ENCODE peak calls at places on chromosomes 4 and X, in six cellular contexts. W is CD4-positive, alpha-beta T cell; E is nephron progenitor cell; Q is AG09319; F is astrocyte of the spinal cord; T is gastrocnemius medialis. G is an unnamed sample.

GRCh38 chrX:41889317-41890025 is 33.9 kb downstream of the CASK start:
- DNase-seq in T (no peak), Q (no peak), W (no peak), F (peak; percentile 24), E (no peak), G (no peak)

GRCh38 chr4:164701665-164702064 is 52.3 kb upstream of the SMIM31 start:
- DNase-seq in T (no peak), Q (no peak), E (no peak), F (no peak), W (no peak), G (no peak)

GRCh38 chr4:16222957-16223527 is 3.2 kb downstream of the TAPT1 start:
- DNase-seq in T (no peak), E (no peak), Q (no peak), W (no peak), F (no peak), G (no peak)

GRCh38 chrX:68693481-68694410 is 46.3 kb downstream of the STARD8 start:
- DNase-seq in T (peak; percentile 61), E (peak; percentile 90), F (peak; percentile 54), Q (peak; percentile 22), W (no peak), G (no peak)

GRCh38 chr4:121077496-121077895 is 5.2 kb upstream of the NDNF start:
- DNase-seq in T (no peak), Q (no peak), F (no peak), E (no peak), W (no peak), G (no peak)

GRCh38 chr4:48033825-48034413 is 17.3 kb downstream of the NIPAL1 start:
- DNase-seq in E (no peak), W (peak; percentile 53), F (no peak), Q (no peak), T (no peak), G (no peak)

GRCh38 chr4:153757407-153757806 is 2.4 kb downstream of the RNF175 start:
- DNase-seq in W (no peak), T (no peak), E (no peak), F (no peak), Q (no peak), G (no peak)

GRCh38 chrX:32749075-32749474 is 462.3 kb downstream of the DMD start:
- DNase-seq in Q (no peak), T (no peak), W (no peak), F (no peak), E (no peak), G (no peak)

GRCh38 chr4:92305148-92305877 is 1.5 kb downstream of the GRID2 start:
- DNase-seq in T (no peak), E (peak; percentile 85), Q (no peak), F (peak; percentile 73), W (no peak), G (peak; percentile 81)

GRCh38 chr4:10082459-10083272 is 33.9 kb downstream of the WDR1 start:
- DNase-seq in T (no peak), F (no peak), E (no peak), Q (no peak), W (peak; percentile 28), G (no peak)

GRCh38 chr4:6192245-6192644 is 8.1 kb downstream of the JAKMIP1 start:
- DNase-seq in Q (no peak), T (no peak), F (no peak), E (no peak), W (no peak), G (no peak)

GRCh38 chrX:31670245-31670644 is 598.4 kb upstream of the FTHL17 start:
- DNase-seq in Q (no peak), T (no peak), W (no peak), E (no peak), F (no peak), G (no peak)

GRCh38 chr4:589219-589963 is 13.3 kb upstream of the TMEM271 start:
- DNase-seq in E (no peak), T (no peak), W (no peak), F (no peak), Q (no peak), G (no peak)

GRCh38 chrX:35664838-35665237 is 133.3 kb upstream of the MAGEB16 start:
- DNase-seq in T (no peak), Q (no peak), E (no peak), F (no peak), W (no peak), G (no peak)

GRCh38 chrX:19457662-19458061 is 57.6 kb downstream of the MAP3K15 start:
- DNase-seq in E (no peak), T (no peak), W (no peak), Q (no peak), F (no peak), G (no peak)

GRCh38 chr4:60241886-60242285 is 958.2 kb upstream of the ADGRL3 start:
- DNase-seq in T (no peak), Q (no peak), W (no peak), F (peak; percentile 3), E (peak; percentile 47), G (no peak)

GRCh38 chr4:83440899-83441298 is 14.7 kb downstream of the HELQ start:
- DNase-seq in Q (no peak), T (no peak), E (no peak), F (no peak), W (no peak), G (no peak)

GRCh38 chr4:174086829-174087799 is 196.4 kb downstream of the FBXO8 start:
- DNase-seq in E (peak; percentile 11), Q (no peak), W (no peak), T (no peak), F (no peak), G (no peak)

GRCh38 chr4:93084599-93085305 is 743.8 kb upstream of the ATOH1 start:
- DNase-seq in F (no peak), E (no peak), Q (no peak), W (no peak), T (no peak), G (no peak)

GRCh38 chr4:88919056-88919455 is 137.9 kb downstream of the FAM13A start:
- DNase-seq in E (no peak), T (no peak), W (no peak), Q (no peak), F (no peak), G (no peak)

GRCh38 chrX:55486736-55487135 is 2.9 kb downstream of the USP51 start:
- DNase-seq in E (no peak), W (no peak), F (no peak), Q (no peak), T (no peak), G (no peak)

GRCh38 chr4:119627267-119628190 is 1.1 kb downstream of the PDE5A start:
- DNase-seq in E (peak; percentile 75), T (peak; percentile 54), Q (peak; percentile 70), W (peak; percentile 62), F (peak; percentile 77), G (peak; percentile 82)
- TF ChIP-seq CTCF in E (no peak), T (no peak), Q (no peak), W (peak; percentile 45), F (peak; percentile 28), G (peak; percentile 74)

GRCh38 chrX:23008431-23009099 is 8.8 kb downstream of the DDX53 start:
- DNase-seq in T (no peak), W (no peak), Q (no peak), E (no peak), F (peak; percentile 53), G (no peak)
- TF ChIP-seq CTCF in T (no peak), W (no peak), Q (peak; percentile 36), E (peak; percentile 45), F (peak; percentile 43), G (peak; percentile 70)

GRCh38 chr4:66691101-66691500 is 854.2 kb downstream of the CENPC start:
- DNase-seq in W (no peak), F (no peak), Q (no peak), T (no peak), E (no peak), G (no peak)
- TF ChIP-seq CTCF in W (no peak), F (peak; percentile 9), Q (no peak), T (no peak), E (no peak), G (no peak)

DNA sequence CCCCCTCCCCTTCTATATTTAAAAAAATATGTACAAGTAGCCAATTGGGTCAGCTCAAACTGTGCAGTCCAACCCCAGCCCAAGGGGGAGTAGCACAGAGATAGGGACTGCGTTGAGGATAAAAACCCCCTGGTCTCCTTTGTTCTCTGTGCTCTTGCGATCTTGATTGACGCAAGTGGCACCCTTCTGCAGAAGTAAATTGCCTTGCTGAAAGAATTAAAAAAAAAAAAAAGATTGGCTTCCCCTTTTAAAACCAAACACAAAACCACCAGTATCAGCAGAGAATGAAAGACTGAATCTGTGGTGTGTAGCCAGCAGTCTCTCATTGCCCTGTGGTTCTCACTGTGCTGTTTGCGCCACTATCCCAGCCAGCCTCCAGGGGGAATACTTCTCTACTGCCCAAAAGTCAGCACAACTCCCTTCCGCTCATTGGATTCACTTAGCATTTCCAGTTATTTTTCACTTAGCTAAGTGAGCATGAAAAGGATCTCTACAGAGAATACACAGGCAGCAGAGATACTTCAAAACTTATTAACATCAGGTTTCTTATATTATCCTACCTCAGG is 29.7 kb downstream of the MANBA start:
- DNase-seq in E (no peak), T (no peak), W (no peak), F (no peak), Q (no peak), G (no peak)
- TF ChIP-seq CTCF in E (no peak), T (no peak), W (no peak), F (peak; percentile 26), Q (peak; percentile 3), G (peak; percentile 41)

GRCh38 chrX:63918611-63919010 is 133.6 kb upstream of the ARHGEF9 start:
- DNase-seq in W (no peak), Q (no peak), E (no peak), T (no peak), F (peak; percentile 3), G (no peak)
- TF ChIP-seq CTCF in W (no peak), Q (no peak), E (no peak), T (no peak), F (no peak), G (no peak)

DNA sequence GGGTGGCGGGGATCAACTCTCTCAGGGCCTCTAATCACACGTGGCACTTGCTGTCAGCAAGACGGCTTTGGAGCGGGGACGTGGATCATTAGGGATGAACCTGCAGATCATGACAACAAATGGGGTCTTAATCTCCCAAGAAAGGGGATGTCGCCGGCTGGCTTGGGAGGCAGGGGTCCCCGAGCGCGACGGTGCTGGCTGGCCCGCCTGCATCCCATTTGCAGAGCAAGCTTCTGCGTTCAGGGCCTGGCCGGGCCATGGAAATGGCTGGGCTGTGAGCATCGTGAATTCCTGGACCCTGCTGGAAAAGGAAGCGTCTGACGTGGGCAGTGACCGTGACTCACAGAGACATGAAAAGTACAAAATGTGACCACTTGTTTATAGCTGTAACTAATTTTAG is 85.1 kb upstream of the SHOX start:
- DNase-seq in W (no peak), Q (no peak), F (no peak), T (no peak), E (peak; percentile 27), G (peak; percentile 61)
- TF ChIP-seq CTCF in W (no peak), Q (no peak), F (no peak), T (no peak), E (no peak), G (no peak)

DNA sequence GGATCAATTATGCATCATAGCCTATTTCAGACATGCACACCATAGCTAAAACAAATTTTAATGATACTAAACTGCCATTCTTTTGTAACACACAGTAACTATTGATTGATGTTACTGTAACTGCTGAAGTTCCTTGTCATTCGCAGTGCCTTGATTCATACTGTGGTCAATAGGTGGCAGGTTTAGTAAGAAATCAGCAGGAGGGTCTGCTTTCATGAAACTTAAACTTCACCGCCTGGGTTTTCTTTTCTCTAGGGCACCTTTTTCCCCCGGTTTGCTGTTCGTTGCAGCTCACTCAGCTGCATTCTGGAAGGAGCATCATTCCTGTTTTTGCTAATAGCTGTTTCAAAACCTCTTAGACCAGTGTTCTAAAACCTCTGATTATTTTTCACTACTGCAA is 88.1 kb downstream of the RPA4 start:
- DNase-seq in E (no peak), T (no peak), F (no peak), Q (no peak), W (no peak), G (no peak)
- TF ChIP-seq CTCF in E (no peak), T (no peak), F (no peak), Q (no peak), W (no peak), G (peak; percentile 23)